ENCODE peak calls at places on chromosome 3, in six cellular contexts. One of them, this sample, is unnamed.

GRCh38 chr3:7095116-7095515 is 234.2 kb downstream of the GRM7 start:
- DNase-seq in nephron progenitor cell: no peak
- DNase-seq in AG04450: no peak
- DNase-seq in astrocyte of the spinal cord: peak; percentile 32
- DNase-seq in transverse colon: no peak
- DNase-seq in endothelial cell: no peak
- DNase-seq in this sample: no peak

GRCh38 chr3:14188367-14188766 is 9.8 kb downstream of the LSM3 start:
- DNase-seq in AG04450: no peak
- DNase-seq in nephron progenitor cell: no peak
- DNase-seq in endothelial cell: no peak
- DNase-seq in transverse colon: no peak
- DNase-seq in astrocyte of the spinal cord: no peak
- DNase-seq in this sample: no peak

GRCh38 chr3:13869944-13870343 is 9.9 kb downstream of the WNT7A start:
- DNase-seq in AG04450: no peak
- DNase-seq in endothelial cell: no peak
- DNase-seq in transverse colon: no peak
- DNase-seq in astrocyte of the spinal cord: no peak
- DNase-seq in nephron progenitor cell: no peak
- DNase-seq in this sample: no peak

GRCh38 chr3:172043766-172044165 is 4.4 kb downstream of the FNDC3B start:
- DNase-seq in nephron progenitor cell: no peak
- DNase-seq in transverse colon: no peak
- DNase-seq in AG04450: no peak
- DNase-seq in astrocyte of the spinal cord: no peak
- DNase-seq in endothelial cell: no peak
- DNase-seq in this sample: no peak

GRCh38 chr3:72134989-72135451 is 350.1 kb upstream of the PROK2 start:
- DNase-seq in nephron progenitor cell: no peak
- DNase-seq in transverse colon: no peak
- DNase-seq in endothelial cell: no peak
- DNase-seq in AG04450: no peak
- DNase-seq in astrocyte of the spinal cord: no peak
- DNase-seq in this sample: no peak

GRCh38 chr3:50617911-50618481 is 1.0 kb downstream of the MAPKAPK3 start:
- DNase-seq in nephron progenitor cell: no peak
- DNase-seq in astrocyte of the spinal cord: no peak
- DNase-seq in AG04450: no peak
- DNase-seq in transverse colon: no peak
- DNase-seq in endothelial cell: no peak
- DNase-seq in this sample: no peak

GRCh38 chr3:167684389-167684993 is 30.7 kb upstream of the WDR49 start:
- DNase-seq in endothelial cell: peak; percentile 73
- DNase-seq in AG04450: peak; percentile 24
- DNase-seq in transverse colon: no peak
- DNase-seq in nephron progenitor cell: peak; percentile 54
- DNase-seq in astrocyte of the spinal cord: peak; percentile 71
- DNase-seq in this sample: peak; percentile 71

GRCh38 chr3:11020764-11021163 is 28.2 kb downstream of the SLC6A1 start:
- DNase-seq in astrocyte of the spinal cord: no peak
- DNase-seq in transverse colon: no peak
- DNase-seq in nephron progenitor cell: no peak
- DNase-seq in AG04450: no peak
- DNase-seq in endothelial cell: no peak
- DNase-seq in this sample: no peak

DNA sequence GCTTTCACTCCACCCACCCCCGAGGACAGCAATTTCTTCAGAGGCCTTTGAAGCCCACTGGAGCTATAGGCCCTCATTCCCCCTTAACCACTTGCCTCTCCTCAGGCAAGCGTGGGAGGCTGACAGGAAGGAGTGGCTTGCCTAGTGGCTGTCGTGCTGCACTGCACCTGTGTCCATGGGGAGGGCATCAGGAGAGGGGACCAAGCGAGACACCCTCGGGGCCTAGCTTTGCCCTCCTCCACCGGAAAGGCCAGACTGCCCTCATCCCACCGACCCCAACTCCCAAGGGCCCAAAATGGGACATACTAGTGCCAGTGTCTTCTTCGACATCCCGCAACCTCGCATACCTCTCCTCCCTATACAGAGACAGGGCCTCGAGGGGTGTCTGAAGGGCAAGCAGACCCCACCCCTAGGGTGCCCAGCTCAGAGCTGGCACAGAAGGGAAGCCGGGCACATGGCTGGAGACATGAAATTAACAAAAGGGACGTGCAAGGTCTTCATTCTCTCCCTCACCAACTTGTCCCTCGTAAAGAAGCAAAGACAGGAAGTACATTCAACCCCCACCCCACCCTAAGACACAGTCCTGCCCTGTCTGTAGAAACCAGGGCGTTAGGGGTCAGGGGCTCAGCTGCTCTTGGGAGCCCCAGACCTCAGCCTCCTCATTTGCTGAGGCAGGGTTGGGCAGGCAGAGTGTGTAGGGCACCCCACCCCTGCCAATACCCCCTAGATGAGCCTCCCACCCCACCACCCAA is 24.3 kb downstream of the VIPR1 start:
- DNase-seq in transverse colon: no peak
- DNase-seq in AG04450: no peak
- DNase-seq in astrocyte of the spinal cord: no peak
- DNase-seq in endothelial cell: peak; percentile 27
- DNase-seq in nephron progenitor cell: no peak
- DNase-seq in this sample: no peak
- TF ChIP-seq CTCF in transverse colon: no peak
- TF ChIP-seq CTCF in AG04450: no peak
- TF ChIP-seq CTCF in astrocyte of the spinal cord: no peak
- TF ChIP-seq CTCF in endothelial cell: no peak
- TF ChIP-seq CTCF in nephron progenitor cell: no peak
- TF ChIP-seq CTCF in this sample: no peak

DNA sequence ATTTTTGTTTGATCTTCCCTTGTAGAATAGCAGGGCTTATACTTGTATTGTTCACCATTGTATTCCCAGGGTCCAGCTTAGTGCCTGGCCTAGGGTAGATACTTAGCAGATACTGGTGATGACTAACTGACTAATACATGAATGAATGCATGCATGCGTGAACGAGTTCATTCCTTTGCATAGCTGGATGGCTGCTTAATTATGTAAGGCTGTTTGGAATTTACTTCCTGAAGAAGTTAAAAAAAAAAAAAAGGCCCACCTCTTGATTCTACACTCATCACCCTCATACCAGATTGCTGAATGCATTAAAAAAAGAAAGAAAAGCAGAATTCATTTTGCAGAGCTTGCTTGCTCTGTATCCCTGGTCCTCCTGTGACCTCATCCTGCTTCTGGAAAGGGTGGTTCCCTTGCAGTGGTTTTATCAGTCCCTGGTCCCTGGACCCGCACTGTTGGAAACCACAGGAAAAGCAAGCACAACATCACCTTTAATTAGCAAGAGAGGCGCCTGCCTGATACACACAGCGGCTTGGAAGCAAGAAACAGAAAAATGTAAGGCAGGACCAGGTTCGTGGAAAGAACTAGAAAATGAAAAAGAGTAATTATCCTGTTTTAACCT is 277.6 kb upstream of the CFAP20DC start:
- DNase-seq in endothelial cell: no peak
- DNase-seq in AG04450: no peak
- DNase-seq in astrocyte of the spinal cord: peak; percentile 78
- DNase-seq in transverse colon: no peak
- DNase-seq in nephron progenitor cell: no peak
- DNase-seq in this sample: no peak
- TF ChIP-seq CTCF in endothelial cell: no peak
- TF ChIP-seq CTCF in AG04450: no peak
- TF ChIP-seq CTCF in astrocyte of the spinal cord: no peak
- TF ChIP-seq CTCF in transverse colon: no peak
- TF ChIP-seq CTCF in nephron progenitor cell: no peak
- TF ChIP-seq CTCF in this sample: no peak

GRCh38 chr3:37907906-37908305 is 46.2 kb downstream of the CTDSPL start:
- DNase-seq in nephron progenitor cell: no peak
- DNase-seq in AG04450: no peak
- DNase-seq in endothelial cell: no peak
- DNase-seq in transverse colon: no peak
- DNase-seq in astrocyte of the spinal cord: peak; percentile 94
- DNase-seq in this sample: no peak

GRCh38 chr3:37906734-37907282 is 45.1 kb downstream of the CTDSPL start:
- DNase-seq in endothelial cell: no peak
- DNase-seq in astrocyte of the spinal cord: no peak
- DNase-seq in transverse colon: no peak
- DNase-seq in nephron progenitor cell: no peak
- DNase-seq in AG04450: no peak
- DNase-seq in this sample: no peak

GRCh38 chr3:37907371-37907770 is 45.7 kb downstream of the CTDSPL start:
- DNase-seq in astrocyte of the spinal cord: no peak
- DNase-seq in AG04450: no peak
- DNase-seq in nephron progenitor cell: no peak
- DNase-seq in transverse colon: no peak
- DNase-seq in endothelial cell: no peak
- DNase-seq in this sample: no peak

GRCh38 chr3:37910666-37911400 is 49.2 kb downstream of the CTDSPL start:
- DNase-seq in transverse colon: no peak
- DNase-seq in astrocyte of the spinal cord: no peak
- DNase-seq in AG04450: no peak
- DNase-seq in endothelial cell: no peak
- DNase-seq in nephron progenitor cell: no peak
- DNase-seq in this sample: no peak

DNA sequence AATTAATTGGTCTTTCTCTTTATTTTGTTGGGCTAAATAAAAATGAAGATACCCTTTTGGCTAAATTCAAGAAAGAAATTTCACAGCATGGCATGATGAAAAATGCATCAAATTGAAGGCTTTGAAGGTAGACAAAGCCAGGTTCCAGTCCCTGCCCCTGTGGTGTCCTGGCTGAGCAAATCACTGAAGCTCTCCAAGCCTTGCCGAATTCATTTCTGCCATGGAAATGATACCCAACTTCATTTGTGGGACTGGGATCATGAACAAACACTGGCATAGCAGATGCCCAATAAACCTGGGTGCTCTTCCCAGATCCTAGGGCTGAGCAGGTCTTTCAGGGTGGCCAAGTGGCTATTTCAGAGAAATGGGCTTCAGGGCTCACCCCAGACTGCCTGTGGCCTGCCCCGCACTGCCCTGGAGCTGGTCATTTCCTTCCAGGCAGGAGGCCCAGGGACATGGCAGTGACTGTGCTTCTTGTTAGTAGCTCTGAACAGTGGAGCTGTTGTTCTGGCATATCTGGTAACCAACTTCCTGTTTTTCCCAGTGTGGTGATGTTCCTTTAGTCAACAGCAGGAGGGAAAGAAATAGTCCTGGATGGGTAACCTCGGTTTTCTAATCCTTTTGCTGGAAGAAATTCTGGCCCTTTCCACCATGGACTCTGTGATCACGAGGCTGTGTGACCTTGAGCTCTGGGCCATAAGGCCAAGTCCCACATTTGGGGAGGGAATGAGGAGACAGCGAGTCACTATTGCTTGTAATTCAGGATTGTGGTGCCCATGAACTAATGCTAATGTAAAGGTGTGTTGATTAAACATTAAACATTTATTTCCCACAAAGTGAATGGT is 47.6 kb downstream of the CTDSPL start:
- DNase-seq in endothelial cell: no peak
- DNase-seq in AG04450: no peak
- DNase-seq in nephron progenitor cell: no peak
- DNase-seq in astrocyte of the spinal cord: no peak
- DNase-seq in transverse colon: no peak
- DNase-seq in this sample: no peak
- TF ChIP-seq CTCF in endothelial cell: no peak
- TF ChIP-seq CTCF in AG04450: no peak
- TF ChIP-seq CTCF in nephron progenitor cell: no peak
- TF ChIP-seq CTCF in astrocyte of the spinal cord: no peak
- TF ChIP-seq CTCF in transverse colon: no peak
- TF ChIP-seq CTCF in this sample: no peak

DNA sequence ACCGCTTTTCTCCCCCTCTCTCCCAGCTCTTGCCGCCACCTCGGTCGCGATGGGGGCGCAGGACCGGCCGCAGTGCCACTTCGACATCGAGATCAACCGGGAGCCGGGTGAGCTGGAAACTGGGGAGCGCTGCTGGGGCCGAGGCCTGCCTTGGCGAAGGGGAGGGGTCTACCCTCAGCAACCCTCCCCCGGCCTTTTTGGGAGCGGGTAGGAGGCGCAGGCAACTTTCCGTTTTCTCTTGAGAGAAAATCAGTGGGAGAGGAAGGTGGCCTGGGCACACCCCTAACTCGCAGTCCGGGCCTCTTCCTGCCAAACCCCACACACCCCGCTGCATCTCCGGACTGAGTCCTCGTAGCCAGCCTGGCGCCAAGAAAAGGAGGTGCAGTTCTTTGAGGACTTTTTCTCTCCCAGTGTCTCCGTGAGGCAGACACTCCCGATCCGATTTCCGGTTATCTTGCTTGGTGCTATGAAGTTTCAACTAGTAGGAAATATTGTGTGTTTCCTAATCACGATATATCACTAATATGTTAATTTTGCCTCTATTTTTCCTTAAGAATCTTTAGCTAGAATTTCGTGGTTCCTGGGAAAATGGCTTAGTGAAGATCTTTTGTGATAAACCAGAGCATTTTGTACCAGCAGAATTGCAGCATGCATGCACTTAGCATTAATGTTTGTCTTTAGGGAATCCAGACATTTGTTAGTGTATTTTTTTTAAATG is 631 bp downstream of the NKTR start:
- DNase-seq in AG04450: peak; percentile 33
- DNase-seq in nephron progenitor cell: no peak
- DNase-seq in astrocyte of the spinal cord: peak; percentile 64
- DNase-seq in transverse colon: peak; percentile 72
- DNase-seq in endothelial cell: peak; percentile 72
- DNase-seq in this sample: peak; percentile 67
- TF ChIP-seq CTCF in AG04450: peak; percentile 2
- TF ChIP-seq CTCF in nephron progenitor cell: no peak
- TF ChIP-seq CTCF in astrocyte of the spinal cord: no peak
- TF ChIP-seq CTCF in transverse colon: peak; percentile 19
- TF ChIP-seq CTCF in endothelial cell: peak; percentile 18
- TF ChIP-seq CTCF in this sample: no peak

This sample was measured in colonic mucosa.